ENCODE peak calls at places on chromosome 2, in six cellular contexts. S, P, Z, W, G and A are unnamed samples.

GRCh38 chr2:8819194-8819593 is 18.2 kb downstream of the KIDINS220 start:
- DNase-seq in W (peak; percentile 46), P (no peak), G (no peak), Z (peak; percentile 16), S (no peak), A (no peak)

GRCh38 chr2:88187927-88188326 is 17.8 kb downstream of the THNSL2 start:
- DNase-seq in G (no peak), S (no peak), P (no peak), W (peak; percentile 28), Z (no peak), A (no peak)

GRCh38 chr2:12948231-12948962 is 231.7 kb downstream of the TRIB2 start:
- DNase-seq in S (no peak), P (no peak), Z (peak; percentile 49), W (peak; percentile 88), G (no peak), A (no peak)

GRCh38 chr2:70123051-70123828 is 36.0 kb downstream of the PCBP1 start:
- DNase-seq in Z (peak; percentile 51), G (peak; percentile 73), S (no peak), P (peak; percentile 22), W (peak; percentile 26), A (no peak)

GRCh38 chr2:141062443-141062842 is 1068.4 kb downstream of the LRP1B start:
- DNase-seq in W (no peak), S (no peak), P (no peak), Z (peak; percentile 14), G (peak; percentile 26), A (no peak)

GRCh38 chr2:96832751-96833507 is 10.9 kb downstream of the ANKRD23 start:
- DNase-seq in W (peak; percentile 43), S (peak; percentile 93), G (peak; percentile 73), P (no peak), Z (peak; percentile 20), A (no peak)

GRCh38 chr2:2828774-2829368 is 497.8 kb upstream of the MYT1L start:
- DNase-seq in W (no peak), S (peak; percentile 15), G (no peak), Z (no peak), P (no peak), A (peak; percentile 64)

GRCh38 chr2:233435436-233436190 is 81.3 kb downstream of the DGKD start:
- DNase-seq in Z (no peak), S (no peak), P (no peak), G (no peak), W (no peak), A (no peak)

GRCh38 chr2:122739732-122740593 is 984.5 kb downstream of the TSN start:
- DNase-seq in S (no peak), G (no peak), P (no peak), Z (no peak), W (no peak), A (no peak)

GRCh38 chr2:191302459-191303155 is 57.4 kb downstream of the MYO1B start:
- DNase-seq in S (no peak), W (peak; percentile 53), P (peak; percentile 11), G (no peak), Z (no peak), A (no peak)

GRCh38 chr2:136439277-136439676 is 321.3 kb upstream of the CXCR4 start:
- DNase-seq in Z (no peak), P (no peak), S (no peak), G (no peak), W (no peak), A (no peak)

GRCh38 chr2:128354731-128355470 is 36.2 kb upstream of the HS6ST1 start:
- DNase-seq in G (no peak), P (no peak), W (no peak), S (no peak), Z (no peak), A (no peak)

GRCh38 chr2:157032019-157032418 is 225.5 kb upstream of the GALNT5 start:
- DNase-seq in P (no peak), Z (peak; percentile 96), W (peak; percentile 96), S (no peak), G (no peak), A (no peak)

GRCh38 chr2:16275718-16276117 is 335.4 kb downstream of the MYCN start:
- DNase-seq in P (no peak), G (no peak), S (no peak), W (no peak), Z (no peak), A (no peak)

GRCh38 chr2:71742953-71743601 is 289.7 kb downstream of the DYSF start:
- DNase-seq in G (peak; percentile 64), S (no peak), Z (peak; percentile 96), W (peak; percentile 94), P (peak; percentile 21), A (no peak)

GRCh38 chr2:118185210-118186109 is 97.2 kb downstream of the INSIG2 start:
- DNase-seq in W (peak; percentile 35), P (no peak), G (peak; percentile 43), Z (peak; percentile 21), S (peak; percentile 86), A (peak; percentile 57)

GRCh38 chr2:190791983-190792575 is 88.5 kb upstream of the GLS start:
- DNase-seq in G (no peak), S (no peak), W (peak; percentile 27), Z (no peak), P (no peak), A (no peak)

GRCh38 chr2:17162721-17163120 is 355.5 kb downstream of the RAD51AP2 start:
- DNase-seq in Z (no peak), G (no peak), S (peak; percentile 90), W (no peak), P (no peak), A (no peak)

GRCh38 chr2:86461042-86461743 is 20.0 kb downstream of the KDM3A start:
- DNase-seq in W (no peak), Z (no peak), G (no peak), S (no peak), P (no peak), A (no peak)

GRCh38 chr2:85288244-85288725 is 39.5 kb downstream of the TGOLN2 start:
- DNase-seq in Z (peak; percentile 86), P (no peak), W (peak; percentile 81), G (no peak), S (no peak), A (no peak)

GRCh38 chr2:161905389-161906046 is 168.5 kb downstream of the DPP4 start:
- DNase-seq in G (no peak), Z (peak; percentile 65), W (peak; percentile 83), P (peak; percentile 39), S (peak; percentile 95), A (no peak)

GRCh38 chr2:147460140-147460539 is 384.7 kb upstream of the ACVR2A start:
- DNase-seq in Z (peak; percentile 44), W (no peak), G (peak; percentile 17), S (no peak), P (no peak), A (no peak)

GRCh38 chr2:241617431-241618154 is 19.4 kb downstream of the THAP4 start:
- DNase-seq in S (peak; percentile 93), G (peak; percentile 75), W (no peak), P (no peak), Z (no peak), A (no peak)

GRCh38 chr2:43340945-43341356 is 114.5 kb upstream of the ZFP36L2 start:
- DNase-seq in G (no peak), W (peak; percentile 75), Z (peak; percentile 81), S (no peak), P (no peak), A (no peak)

GRCh38 chr2:218344755-218345417 is 11.8 kb upstream of the CATIP start:
- DNase-seq in Z (no peak), G (no peak), P (no peak), S (no peak), W (no peak), A (no peak)

GRCh38 chr2:21452678-21453077 is 328.9 kb downstream of the TDRD15 start:
- DNase-seq in W (no peak), P (no peak), G (no peak), Z (no peak), S (no peak), A (no peak)

GRCh38 chr2:170369894-170370293 is 191.9 kb downstream of the MYO3B start:
- DNase-seq in S (peak; percentile 63), W (peak; percentile 42), P (peak; percentile 10), Z (no peak), G (no peak), A (peak; percentile 62)

GRCh38 chr2:224401641-224402342 is at the start of gene FAM124B:
- DNase-seq in G (peak; percentile 66), P (no peak), Z (no peak), S (no peak), W (peak; percentile 75), A (no peak)